ENCODE peak calls at places on chromosome 17, in nine cellular contexts. L is ELR; F is upper lobe of right lung; H is stimulated activated effector memory CD8-positive, alpha-beta T cell treated with anti-CD3 and anti-CD28 coated beads, Interleukin-12 subunit alpha, Interleukin-12 subunit beta, amount 100 ng/mL, for 72 hours; K is hippocampal formation; W is anterior cingulate cortex; I is stimulated activated CD8-positive, alpha-beta memory T cell treated with anti-CD3 and anti-CD28 coated beads, Interleukin-12 subunit alpha, Interleukin-12 subunit beta, amount 100 ng/mL, for 4 hours; O is right lobe of liver; Y is Calu3. A is an unnamed sample.

GRCh38 chr17:1709971-1710806 is at the start of gene TLCD2:
- DNase-seq in L (peak; percentile 78), F (peak; percentile 91), H (no peak), K (no peak), W (peak; percentile 20), I (no peak), O (peak; percentile 88), Y (peak; percentile 75), A (peak; percentile 34)

GRCh38 chr17:12789075-12789975 is at the start of gene ARHGAP44:
- DNase-seq in L (peak; percentile 52), F (peak; percentile 87), H (peak; percentile 3), K (peak; percentile 13), W (peak; percentile 48), I (no peak), O (peak; percentile 72), Y (peak; percentile 72), A (peak; percentile 55)

GRCh38 chr17:61235821-61236197 is 163.8 kb upstream of the TBX2 start:
- DNase-seq in L (peak; percentile 35), F (no peak), H (no peak), K (peak; percentile 39), W (peak; percentile 19), I (no peak), O (no peak), Y (no peak), A (no peak)

GRCh38 chr17:37844158-37844976 is 79.8 kb upstream of the TBC1D3K start:
- DNase-seq in L (peak; percentile 79), F (peak; percentile 83), H (peak; percentile 34), K (no peak), W (no peak), I (no peak), O (peak; percentile 63), Y (peak; percentile 95), A (peak; percentile 21)

GRCh38 chr17:18028114-18028513 is 10.9 kb downstream of the ATPAF2 start:
- DNase-seq in L (no peak), F (no peak), H (no peak), K (no peak), W (no peak), I (no peak), O (no peak), Y (no peak), A (no peak)

GRCh38 chr17:32342603-32343325 is 791 bp upstream of the C17orf75 start:
- DNase-seq in L (peak; percentile 28), F (no peak), H (no peak), K (no peak), W (no peak), I (no peak), O (no peak), Y (no peak), A (no peak)

GRCh38 chr17:79803997-79804855 is 7.3 kb upstream of the CBX8 start:
- DNase-seq in L (no peak), F (no peak), H (peak; percentile 58), K (no peak), W (no peak), I (peak; percentile 47), O (no peak), Y (no peak), A (peak; percentile 52)

GRCh38 chr17:78010759-78011158 is 52.3 kb downstream of the TNRC6C start:
- DNase-seq in L (no peak), F (no peak), H (no peak), K (no peak), W (no peak), I (no peak), O (no peak), Y (no peak), A (no peak)

GRCh38 chr17:72185571-72185970 is 64.8 kb downstream of the SOX9 start:
- DNase-seq in L (no peak), F (no peak), H (no peak), K (no peak), W (no peak), I (no peak), O (no peak), Y (no peak), A (no peak)

GRCh38 chr17:70172921-70173320 is 3.6 kb downstream of the KCNJ2 start:
- DNase-seq in L (peak; percentile 32), F (no peak), H (no peak), K (no peak), W (no peak), I (no peak), O (no peak), Y (no peak), A (no peak)

GRCh38 chr17:55157165-55157564 is 107.6 kb upstream of the HLF start:
- DNase-seq in L (peak; percentile 26), F (no peak), H (no peak), K (no peak), W (no peak), I (no peak), O (no peak), Y (no peak), A (no peak)

GRCh38 chr17:80096531-80097306 is 4.7 kb upstream of the GAA start:
- DNase-seq in L (no peak), F (no peak), H (no peak), K (no peak), W (no peak), I (no peak), O (no peak), Y (no peak), A (no peak)

GRCh38 chr17:17877548-17878358 is 41.0 kb upstream of the SREBF1 start:
- DNase-seq in L (no peak), F (peak; percentile 83), H (no peak), K (peak; percentile 43), W (no peak), I (no peak), O (peak; percentile 86), Y (no peak), A (no peak)

GRCh38 chr17:50904522-50905459 is 38.6 kb upstream of the TOB1 start:
- DNase-seq in L (no peak), F (peak; percentile 71), H (no peak), K (peak; percentile 46), W (peak; percentile 64), I (no peak), O (peak; percentile 93), Y (peak; percentile 86), A (no peak)

GRCh38 chr17:81165246-81166032 is at the start of gene PVALEF:
- DNase-seq in L (peak; percentile 13), F (no peak), H (no peak), K (no peak), W (peak; percentile 68), I (no peak), O (no peak), Y (no peak), A (no peak)

GRCh38 chr17:39538875-39539274 is 68.8 kb downstream of the NEUROD2 start:
- DNase-seq in L (peak; percentile 15), F (no peak), H (no peak), K (peak; percentile 5), W (no peak), I (no peak), O (no peak), Y (no peak), A (no peak)

GRCh38 chr17:46120078-46120477 is 73.2 kb downstream of the KANSL1 start:
- DNase-seq in L (no peak), F (no peak), H (no peak), K (no peak), W (no peak), I (no peak), O (no peak), Y (no peak), A (no peak)

GRCh38 chr17:78107457-78107856 is 21.1 kb downstream of the TMC6 start:
- DNase-seq in L (no peak), F (no peak), H (no peak), K (no peak), W (no peak), I (no peak), O (no peak), Y (no peak), A (no peak)

GRCh38 chr17:13736915-13737314 is 135.2 kb upstream of the HS3ST3A1 start:
- DNase-seq in L (peak; percentile 62), F (no peak), H (no peak), K (no peak), W (no peak), I (no peak), O (no peak), Y (no peak), A (no peak)

GRCh38 chr17:59903455-59903854 is 10.5 kb downstream of the RPS6KB1 start:
- DNase-seq in L (no peak), F (no peak), H (no peak), K (no peak), W (no peak), I (no peak), O (no peak), Y (no peak), A (no peak)

GRCh38 chr17:75623386-75623785 is 9.8 kb upstream of the SMIM5 start:
- DNase-seq in L (no peak), F (no peak), H (no peak), K (no peak), W (no peak), I (no peak), O (no peak), Y (no peak), A (no peak)

GRCh38 chr17:82019905-82020873 is 2.5 kb downstream of the CENPX start:
- DNase-seq in L (peak; percentile 70), F (peak; percentile 84), H (peak; percentile 69), K (no peak), W (no peak), I (peak; percentile 27), O (peak; percentile 79), Y (peak; percentile 76), A (peak; percentile 58)

GRCh38 chr17:82587234-82588086 is 60.8 kb downstream of the WDR45B start:
- DNase-seq in L (no peak), F (peak; percentile 82), H (no peak), K (no peak), W (no peak), I (no peak), O (no peak), Y (no peak), A (no peak)